ENCODE peak calls at places on chromosomes 1 and 21, in four cellular contexts. One of them, this sample, is unnamed.

GRCh38 chr1:30654188-30654587 is 69.2 kb downstream of the MATN1 start:
- DNase-seq in H1: no peak
- DNase-seq in GM12878: no peak
- DNase-seq in HepG2: no peak
- DNase-seq in this sample: no peak

GRCh38 chr1:31771891-31772668 is 7.9 kb upstream of the ADGRB2 start:
- DNase-seq in H1: no peak
- DNase-seq in GM12878: no peak
- DNase-seq in HepG2: no peak
- DNase-seq in this sample: no peak

GRCh38 chr1:215566556-215567490 is at the start of gene KCTD3:
- DNase-seq in H1: peak
- DNase-seq in GM12878: no peak
- DNase-seq in HepG2: peak
- DNase-seq in this sample: peak

GRCh38 chr21:32562426-32562825 is 22.9 kb downstream of the TCP10L start:
- DNase-seq in H1: no peak
- DNase-seq in GM12878: no peak
- DNase-seq in HepG2: no peak
- DNase-seq in this sample: no peak

GRCh38 chr1:172717722-172718455 is 59.0 kb downstream of the FASLG start:
- DNase-seq in H1: no peak
- DNase-seq in GM12878: no peak
- DNase-seq in HepG2: peak
- DNase-seq in this sample: no peak

GRCh38 chr1:21325731-21326387 is 35.6 kb upstream of the ECE1 start:
- DNase-seq in H1: no peak
- DNase-seq in GM12878: no peak
- DNase-seq in HepG2: no peak
- DNase-seq in this sample: no peak

GRCh38 chr21:37670883-37671282 is 245.4 kb downstream of the KCNJ6 start:
- DNase-seq in H1: no peak
- DNase-seq in GM12878: no peak
- DNase-seq in HepG2: peak
- DNase-seq in this sample: no peak

GRCh38 chr1:221712776-221713431 is 29.0 kb downstream of the DUSP10 start:
- DNase-seq in H1: no peak
- DNase-seq in GM12878: peak
- DNase-seq in HepG2: no peak
- DNase-seq in this sample: no peak

GRCh38 chr1:30798389-30798951 is 40.9 kb upstream of the LAPTM5 start:
- DNase-seq in H1: no peak
- DNase-seq in GM12878: no peak
- DNase-seq in HepG2: no peak
- DNase-seq in this sample: no peak

GRCh38 chr1:64890699-64891439 is 75.5 kb downstream of the JAK1 start:
- DNase-seq in H1: no peak
- DNase-seq in GM12878: no peak
- DNase-seq in HepG2: no peak
- DNase-seq in this sample: peak

GRCh38 chr1:24286246-24287010 is 32.7 kb upstream of the GRHL3 start:
- DNase-seq in H1: peak
- DNase-seq in GM12878: no peak
- DNase-seq in HepG2: no peak
- DNase-seq in this sample: no peak

GRCh38 chr1:53621144-53621543 is 117.8 kb downstream of the GLIS1 start:
- DNase-seq in H1: no peak
- DNase-seq in GM12878: no peak
- DNase-seq in HepG2: no peak
- DNase-seq in this sample: no peak

DNA sequence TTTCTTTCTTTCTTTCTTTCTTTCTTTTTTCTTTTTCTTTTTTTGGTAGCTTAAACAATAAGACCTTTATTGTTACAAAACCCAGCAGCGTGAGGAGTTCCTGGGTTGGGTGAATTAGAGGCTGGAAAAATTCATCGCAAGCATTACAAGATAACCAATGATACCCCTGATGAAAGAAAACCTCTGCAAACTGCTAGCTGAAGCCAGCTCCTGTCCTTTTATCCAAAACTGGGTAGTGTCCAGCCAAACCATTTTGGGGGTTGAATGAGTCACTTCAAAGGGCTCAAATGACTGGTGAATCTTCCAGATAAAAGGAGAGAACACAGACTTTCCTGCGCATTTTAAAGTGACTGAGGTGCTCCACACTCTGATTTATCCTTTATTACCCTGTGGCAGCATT is 32.6 kb upstream of the CEP350 start:
- DNase-seq in H1: no peak
- DNase-seq in GM12878: no peak
- DNase-seq in HepG2: no peak
- DNase-seq in this sample: no peak
- TF ChIP-seq SP1 in H1: no peak
- TF ChIP-seq SP1 in GM12878: no peak
- TF ChIP-seq SP1 in HepG2: no peak
- TF ChIP-seq SP1 in this sample: no peak

DNA sequence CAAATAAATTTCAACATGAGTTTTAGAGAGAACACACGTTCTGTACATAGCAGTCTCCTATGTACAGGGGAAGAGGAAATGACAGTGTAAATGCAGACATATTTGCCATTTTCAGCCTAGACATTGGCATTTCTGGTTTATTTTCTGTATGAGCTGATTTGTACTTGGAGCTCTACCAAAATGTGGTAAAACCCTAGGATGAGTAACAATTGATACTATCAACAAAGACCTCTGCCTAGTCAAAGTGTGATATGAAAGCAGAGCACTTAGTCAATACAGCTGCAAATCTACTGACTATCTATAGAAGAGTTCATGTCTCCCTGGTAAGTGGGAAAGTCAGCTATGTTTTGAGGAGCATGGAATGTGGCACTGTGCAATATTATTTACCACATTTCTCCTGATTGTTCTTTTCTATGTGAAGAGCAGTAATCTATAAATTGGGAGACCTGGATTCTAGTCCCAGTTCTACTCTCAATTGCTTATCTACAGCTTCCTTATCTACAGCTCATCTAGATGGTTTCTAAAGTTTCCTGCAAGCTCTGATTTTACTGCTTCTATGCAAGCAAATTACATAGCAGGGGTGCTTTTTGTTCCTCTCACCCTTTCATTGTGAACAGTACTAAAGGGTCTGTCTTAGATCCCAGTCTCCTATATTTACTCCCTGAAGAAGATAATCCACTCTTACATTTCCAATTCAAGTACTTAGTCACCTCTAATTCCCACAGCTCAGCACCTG is 334.2 kb downstream of the NTNG1 start:
- DNase-seq in H1: no peak
- DNase-seq in GM12878: no peak
- DNase-seq in HepG2: no peak
- DNase-seq in this sample: no peak
- TF ChIP-seq SUZ12 in H1: no peak
- TF ChIP-seq SUZ12 in GM12878: no peak
- TF ChIP-seq SUZ12 in HepG2: no peak
- TF ChIP-seq SUZ12 in this sample: no peak

GRCh38 chr1:1527092-1527816 is 13.2 kb downstream of the TMEM240 start:
- DNase-seq in H1: no peak
- DNase-seq in GM12878: no peak
- DNase-seq in HepG2: no peak
- DNase-seq in this sample: no peak
- TF ChIP-seq SP1 in H1: no peak
- TF ChIP-seq SP1 in GM12878: no peak
- TF ChIP-seq SP1 in HepG2: no peak
- TF ChIP-seq SP1 in this sample: no peak

DNA sequence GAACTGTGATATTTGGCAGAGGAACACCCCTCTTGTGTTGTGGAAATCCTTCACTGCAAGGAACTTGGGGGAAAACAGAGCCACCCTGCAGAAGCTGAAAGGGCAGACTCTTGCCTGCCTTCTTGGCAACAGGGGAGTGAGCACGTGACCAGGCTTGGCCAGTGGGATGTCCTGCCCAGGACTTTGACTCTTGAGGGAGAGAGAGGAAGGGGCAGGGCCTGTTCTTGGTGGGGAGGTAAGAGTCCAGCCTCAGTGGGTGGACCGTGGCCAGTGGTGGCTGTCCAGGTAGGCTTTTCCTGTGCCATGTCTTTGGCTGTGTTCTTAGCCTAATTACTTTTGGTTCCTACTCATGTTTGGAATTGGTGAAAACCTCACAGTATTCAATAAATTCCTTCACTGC is 8.6 kb upstream of the AK2 start:
- DNase-seq in H1: no peak
- DNase-seq in GM12878: no peak
- DNase-seq in HepG2: peak
- DNase-seq in this sample: peak
- TF ChIP-seq SUZ12 in H1: no peak
- TF ChIP-seq SUZ12 in GM12878: no peak
- TF ChIP-seq SUZ12 in HepG2: no peak
- TF ChIP-seq SUZ12 in this sample: no peak

DNA sequence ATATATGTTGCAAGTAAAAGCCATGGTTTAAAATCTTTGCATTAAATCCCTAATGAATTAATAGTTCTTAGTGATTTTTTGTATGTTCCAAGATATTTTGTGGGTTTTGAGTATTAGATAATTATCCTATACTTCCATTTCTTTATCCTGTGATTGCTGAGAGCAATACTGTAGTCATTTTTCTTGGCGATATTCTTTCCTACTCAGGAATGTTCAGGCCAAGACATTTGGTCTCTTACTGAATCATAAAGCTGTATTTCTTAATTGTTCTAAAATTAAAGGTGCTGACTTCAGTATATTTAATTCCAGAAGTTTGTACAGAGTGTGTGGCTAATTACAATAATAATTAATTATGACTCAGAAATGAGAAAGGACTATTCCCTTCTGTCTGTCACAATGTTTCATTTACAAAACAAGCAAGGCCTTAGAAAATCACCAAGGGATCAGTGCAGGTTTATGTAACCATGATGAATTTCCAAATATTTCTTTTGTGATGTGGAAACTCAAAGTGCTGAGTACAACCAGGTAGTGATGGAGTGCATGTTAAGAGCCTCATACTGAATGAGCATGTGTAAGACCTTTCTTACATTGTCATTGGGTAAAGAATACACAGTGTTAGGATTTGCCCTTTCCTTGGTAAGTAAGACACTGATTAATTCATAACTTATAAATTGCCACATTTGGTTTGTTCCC is 161.2 kb downstream of the HMCN1 start:
- DNase-seq in H1: no peak
- DNase-seq in GM12878: no peak
- DNase-seq in HepG2: no peak
- DNase-seq in this sample: no peak
- TF ChIP-seq SP1 in H1: no peak
- TF ChIP-seq SP1 in GM12878: no peak
- TF ChIP-seq SP1 in HepG2: no peak
- TF ChIP-seq SP1 in this sample: no peak

DNA sequence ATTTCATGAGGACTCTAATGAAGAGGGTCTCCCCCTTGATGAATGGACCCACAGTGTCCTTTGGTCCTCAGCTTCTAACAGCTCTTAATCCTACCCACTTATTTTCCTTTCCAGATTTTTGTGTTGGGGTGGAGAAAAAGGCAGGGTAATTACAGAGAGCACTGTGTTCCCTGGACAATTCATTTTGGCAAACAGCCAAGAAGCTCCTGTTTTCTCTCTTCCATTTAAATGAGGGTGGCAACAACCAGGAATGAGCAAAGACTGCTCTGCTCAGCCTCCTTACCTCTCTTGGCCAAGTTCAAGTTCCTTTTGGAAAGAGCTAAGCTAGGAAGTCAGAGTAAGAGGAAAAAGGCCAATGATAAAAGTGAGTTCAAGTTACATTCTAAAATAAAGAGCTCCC is 11.9 kb downstream of the XKR8 start:
- DNase-seq in H1: no peak
- DNase-seq in GM12878: no peak
- DNase-seq in HepG2: no peak
- DNase-seq in this sample: no peak
- TF ChIP-seq SUZ12 in H1: no peak
- TF ChIP-seq SUZ12 in GM12878: no peak
- TF ChIP-seq SUZ12 in HepG2: no peak
- TF ChIP-seq SUZ12 in this sample: no peak

GRCh38 chr1:62917314-62917713 is 133.4 kb downstream of the ATG4C start:
- DNase-seq in H1: no peak
- DNase-seq in GM12878: no peak
- DNase-seq in HepG2: no peak
- DNase-seq in this sample: no peak

GRCh38 chr1:62917805-62918204 is 133.9 kb downstream of the ATG4C start:
- DNase-seq in H1: no peak
- DNase-seq in GM12878: no peak
- DNase-seq in HepG2: no peak
- DNase-seq in this sample: no peak

DNA sequence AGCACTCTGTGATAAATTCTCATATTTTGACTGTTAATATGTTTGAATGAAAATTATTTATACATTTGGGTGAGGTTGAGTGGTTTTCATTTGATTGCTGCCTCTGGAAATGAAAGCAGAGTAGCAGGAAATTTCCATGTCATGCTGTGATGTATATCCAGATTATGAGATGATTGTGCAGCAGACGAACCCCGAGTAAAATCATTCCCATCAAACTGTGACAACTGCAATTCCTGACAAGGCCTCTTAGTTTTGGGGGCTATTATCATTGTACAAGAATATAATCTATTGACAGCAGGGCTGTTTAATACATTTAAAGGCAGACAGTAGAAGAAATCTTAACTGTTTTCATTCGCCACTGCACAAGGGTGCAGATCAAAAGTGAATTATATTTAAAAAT is 134.8 kb downstream of the ATG4C start:
- DNase-seq in H1: no peak
- DNase-seq in GM12878: no peak
- DNase-seq in HepG2: no peak
- DNase-seq in this sample: no peak
- TF ChIP-seq SP1 in H1: no peak
- TF ChIP-seq SP1 in GM12878: no peak
- TF ChIP-seq SP1 in HepG2: no peak
- TF ChIP-seq SP1 in this sample: no peak

This sample was measured in HEK293T.